ENCODE peak calls at places on chromosomes 5 and 9, in ten cellular contexts. One of them, this sample, is unnamed.

GRCh38 chr9:128180001-128180400 is 11.4 kb downstream of the CIZ1 start:
- DNase-seq in fibroblast of lung: no peak
- DNase-seq in NCI-H1092 treated with DMSO at 0.1 percent for 48 hours: no peak
- DNase-seq in cardiac muscle cell: no peak
- DNase-seq in GDM1: no peak
- DNase-seq in iris pigment epithelial cell: no peak
- DNase-seq in posterior vena cava: no peak
- DNase-seq in CD8-positive, alpha-beta T cell: no peak
- DNase-seq in M059J: no peak
- DNase-seq in posterior cingulate gyrus: no peak
- DNase-seq in this sample: no peak

GRCh38 chr5:156476704-156477103 is 149.7 kb downstream of the SGCD start:
- DNase-seq in M059J: no peak
- DNase-seq in iris pigment epithelial cell: no peak
- DNase-seq in fibroblast of lung: no peak
- DNase-seq in cardiac muscle cell: no peak
- DNase-seq in GDM1: no peak
- DNase-seq in CD8-positive, alpha-beta T cell: no peak
- DNase-seq in NCI-H1092 treated with DMSO at 0.1 percent for 48 hours: no peak
- DNase-seq in posterior cingulate gyrus: no peak
- DNase-seq in posterior vena cava: no peak
- DNase-seq in this sample: no peak

GRCh38 chr5:172362755-172363154 is 79.2 kb upstream of the UBTD2 start:
- DNase-seq in posterior vena cava: no peak
- DNase-seq in NCI-H1092 treated with DMSO at 0.1 percent for 48 hours: no peak
- DNase-seq in GDM1: no peak
- DNase-seq in iris pigment epithelial cell: no peak
- DNase-seq in cardiac muscle cell: no peak
- DNase-seq in posterior cingulate gyrus: no peak
- DNase-seq in fibroblast of lung: no peak
- DNase-seq in CD8-positive, alpha-beta T cell: no peak
- DNase-seq in M059J: no peak
- DNase-seq in this sample: peak

GRCh38 chr9:137436761-137437600 is 4.2 kb downstream of the ENTPD8 start:
- DNase-seq in posterior cingulate gyrus: peak
- DNase-seq in NCI-H1092 treated with DMSO at 0.1 percent for 48 hours: no peak
- DNase-seq in CD8-positive, alpha-beta T cell: no peak
- DNase-seq in iris pigment epithelial cell: no peak
- DNase-seq in cardiac muscle cell: no peak
- DNase-seq in fibroblast of lung: no peak
- DNase-seq in M059J: no peak
- DNase-seq in posterior vena cava: peak
- DNase-seq in GDM1: no peak
- DNase-seq in this sample: no peak

GRCh38 chr5:94691947-94692346 is 73.5 kb downstream of the SLF1 start:
- DNase-seq in cardiac muscle cell: peak
- DNase-seq in CD8-positive, alpha-beta T cell: no peak
- DNase-seq in posterior vena cava: no peak
- DNase-seq in NCI-H1092 treated with DMSO at 0.1 percent for 48 hours: peak
- DNase-seq in fibroblast of lung: peak
- DNase-seq in iris pigment epithelial cell: peak
- DNase-seq in posterior cingulate gyrus: no peak
- DNase-seq in GDM1: no peak
- DNase-seq in M059J: peak
- DNase-seq in this sample: peak

GRCh38 chr9:70498866-70499265 is 84.4 kb upstream of the KLF9 start:
- DNase-seq in cardiac muscle cell: peak
- DNase-seq in GDM1: no peak
- DNase-seq in posterior cingulate gyrus: no peak
- DNase-seq in iris pigment epithelial cell: no peak
- DNase-seq in M059J: no peak
- DNase-seq in CD8-positive, alpha-beta T cell: no peak
- DNase-seq in fibroblast of lung: no peak
- DNase-seq in posterior vena cava: no peak
- DNase-seq in NCI-H1092 treated with DMSO at 0.1 percent for 48 hours: no peak
- DNase-seq in this sample: no peak

GRCh38 chr5:168946363-168946762 is 354.6 kb downstream of the SLIT3 start:
- DNase-seq in iris pigment epithelial cell: no peak
- DNase-seq in M059J: no peak
- DNase-seq in posterior cingulate gyrus: no peak
- DNase-seq in CD8-positive, alpha-beta T cell: no peak
- DNase-seq in NCI-H1092 treated with DMSO at 0.1 percent for 48 hours: peak
- DNase-seq in fibroblast of lung: no peak
- DNase-seq in cardiac muscle cell: peak
- DNase-seq in GDM1: no peak
- DNase-seq in posterior vena cava: no peak
- DNase-seq in this sample: no peak

GRCh38 chr5:157828949-157829639 is 29.9 kb downstream of the CLINT1 start:
- DNase-seq in M059J: peak
- DNase-seq in cardiac muscle cell: no peak
- DNase-seq in NCI-H1092 treated with DMSO at 0.1 percent for 48 hours: no peak
- DNase-seq in GDM1: no peak
- DNase-seq in fibroblast of lung: no peak
- DNase-seq in posterior cingulate gyrus: no peak
- DNase-seq in posterior vena cava: no peak
- DNase-seq in CD8-positive, alpha-beta T cell: no peak
- DNase-seq in iris pigment epithelial cell: peak
- DNase-seq in this sample: no peak

GRCh38 chr9:131696163-131696439 is 43.8 kb downstream of the RAPGEF1 start:
- DNase-seq in CD8-positive, alpha-beta T cell: no peak
- DNase-seq in cardiac muscle cell: no peak
- DNase-seq in GDM1: no peak
- DNase-seq in posterior vena cava: no peak
- DNase-seq in NCI-H1092 treated with DMSO at 0.1 percent for 48 hours: no peak
- DNase-seq in fibroblast of lung: no peak
- DNase-seq in M059J: no peak
- DNase-seq in posterior cingulate gyrus: no peak
- DNase-seq in iris pigment epithelial cell: no peak
- DNase-seq in this sample: no peak

GRCh38 chr9:136494531-136495215 is 11.8 kb upstream of the SEC16A start:
- DNase-seq in M059J: no peak
- DNase-seq in iris pigment epithelial cell: peak
- DNase-seq in cardiac muscle cell: no peak
- DNase-seq in posterior cingulate gyrus: no peak
- DNase-seq in posterior vena cava: no peak
- DNase-seq in fibroblast of lung: no peak
- DNase-seq in NCI-H1092 treated with DMSO at 0.1 percent for 48 hours: no peak
- DNase-seq in GDM1: no peak
- DNase-seq in CD8-positive, alpha-beta T cell: no peak
- DNase-seq in this sample: no peak

GRCh38 chr9:131397100-131397790 is 3.4 kb downstream of the PRRC2B start:
- DNase-seq in M059J: peak
- DNase-seq in fibroblast of lung: no peak
- DNase-seq in GDM1: no peak
- DNase-seq in iris pigment epithelial cell: no peak
- DNase-seq in CD8-positive, alpha-beta T cell: no peak
- DNase-seq in posterior cingulate gyrus: peak
- DNase-seq in posterior vena cava: no peak
- DNase-seq in cardiac muscle cell: no peak
- DNase-seq in NCI-H1092 treated with DMSO at 0.1 percent for 48 hours: no peak
- DNase-seq in this sample: no peak

GRCh38 chr9:121750259-121750714 is 98.9 kb downstream of the DAB2IP start:
- DNase-seq in posterior cingulate gyrus: no peak
- DNase-seq in GDM1: no peak
- DNase-seq in fibroblast of lung: no peak
- DNase-seq in cardiac muscle cell: no peak
- DNase-seq in iris pigment epithelial cell: no peak
- DNase-seq in CD8-positive, alpha-beta T cell: no peak
- DNase-seq in M059J: no peak
- DNase-seq in NCI-H1092 treated with DMSO at 0.1 percent for 48 hours: no peak
- DNase-seq in posterior vena cava: no peak
- DNase-seq in this sample: no peak

GRCh38 chr9:14277202-14277601 is 36.7 kb downstream of the NFIB start:
- DNase-seq in cardiac muscle cell: peak
- DNase-seq in NCI-H1092 treated with DMSO at 0.1 percent for 48 hours: no peak
- DNase-seq in CD8-positive, alpha-beta T cell: no peak
- DNase-seq in M059J: peak
- DNase-seq in iris pigment epithelial cell: peak
- DNase-seq in fibroblast of lung: peak
- DNase-seq in GDM1: no peak
- DNase-seq in posterior cingulate gyrus: no peak
- DNase-seq in posterior vena cava: no peak
- DNase-seq in this sample: peak

GRCh38 chr5:62584395-62584794 is 5.8 kb downstream of the LRRC70 start:
- DNase-seq in posterior vena cava: no peak
- DNase-seq in GDM1: no peak
- DNase-seq in fibroblast of lung: no peak
- DNase-seq in NCI-H1092 treated with DMSO at 0.1 percent for 48 hours: no peak
- DNase-seq in iris pigment epithelial cell: no peak
- DNase-seq in CD8-positive, alpha-beta T cell: no peak
- DNase-seq in M059J: no peak
- DNase-seq in posterior cingulate gyrus: no peak
- DNase-seq in cardiac muscle cell: no peak
- DNase-seq in this sample: no peak

GRCh38 chr9:98010450-98010849 is 27.3 kb downstream of the ANP32B start:
- DNase-seq in M059J: peak
- DNase-seq in posterior vena cava: no peak
- DNase-seq in CD8-positive, alpha-beta T cell: no peak
- DNase-seq in cardiac muscle cell: peak
- DNase-seq in fibroblast of lung: peak
- DNase-seq in posterior cingulate gyrus: no peak
- DNase-seq in GDM1: no peak
- DNase-seq in iris pigment epithelial cell: peak
- DNase-seq in NCI-H1092 treated with DMSO at 0.1 percent for 48 hours: no peak
- DNase-seq in this sample: no peak

GRCh38 chr5:55714339-55714738 is 2.2 kb upstream of the SLC38A9 start:
- DNase-seq in GDM1: no peak
- DNase-seq in cardiac muscle cell: no peak
- DNase-seq in posterior cingulate gyrus: no peak
- DNase-seq in NCI-H1092 treated with DMSO at 0.1 percent for 48 hours: no peak
- DNase-seq in iris pigment epithelial cell: no peak
- DNase-seq in fibroblast of lung: no peak
- DNase-seq in posterior vena cava: no peak
- DNase-seq in CD8-positive, alpha-beta T cell: no peak
- DNase-seq in M059J: peak
- DNase-seq in this sample: no peak

GRCh38 chr5:123429221-123429954 is 6.2 kb upstream of the CEP120 start:
- DNase-seq in fibroblast of lung: no peak
- DNase-seq in posterior cingulate gyrus: no peak
- DNase-seq in GDM1: no peak
- DNase-seq in NCI-H1092 treated with DMSO at 0.1 percent for 48 hours: no peak
- DNase-seq in iris pigment epithelial cell: peak
- DNase-seq in posterior vena cava: no peak
- DNase-seq in CD8-positive, alpha-beta T cell: no peak
- DNase-seq in cardiac muscle cell: peak
- DNase-seq in M059J: no peak
- DNase-seq in this sample: no peak

GRCh38 chr9:132167192-132167591 is 5.3 kb downstream of the NTNG2 start:
- DNase-seq in GDM1: no peak
- DNase-seq in posterior vena cava: no peak
- DNase-seq in cardiac muscle cell: no peak
- DNase-seq in posterior cingulate gyrus: no peak
- DNase-seq in M059J: no peak
- DNase-seq in NCI-H1092 treated with DMSO at 0.1 percent for 48 hours: no peak
- DNase-seq in CD8-positive, alpha-beta T cell: no peak
- DNase-seq in fibroblast of lung: no peak
- DNase-seq in iris pigment epithelial cell: peak
- DNase-seq in this sample: no peak

GRCh38 chr5:44714871-44715580 is 93.7 kb upstream of the MRPS30 start:
- DNase-seq in NCI-H1092 treated with DMSO at 0.1 percent for 48 hours: no peak
- DNase-seq in posterior cingulate gyrus: no peak
- DNase-seq in GDM1: no peak
- DNase-seq in iris pigment epithelial cell: no peak
- DNase-seq in M059J: no peak
- DNase-seq in cardiac muscle cell: no peak
- DNase-seq in posterior vena cava: no peak
- DNase-seq in fibroblast of lung: no peak
- DNase-seq in CD8-positive, alpha-beta T cell: no peak
- DNase-seq in this sample: peak

GRCh38 chr5:135190345-135191083 is 156.5 kb upstream of the PITX1 start:
- DNase-seq in fibroblast of lung: no peak
- DNase-seq in GDM1: no peak
- DNase-seq in CD8-positive, alpha-beta T cell: no peak
- DNase-seq in M059J: no peak
- DNase-seq in posterior cingulate gyrus: peak
- DNase-seq in posterior vena cava: no peak
- DNase-seq in cardiac muscle cell: no peak
- DNase-seq in NCI-H1092 treated with DMSO at 0.1 percent for 48 hours: no peak
- DNase-seq in iris pigment epithelial cell: peak
- DNase-seq in this sample: peak

GRCh38 chr9:99978221-99978620 is 71.8 kb downstream of the STX17 start:
- DNase-seq in M059J: no peak
- DNase-seq in GDM1: no peak
- DNase-seq in cardiac muscle cell: no peak
- DNase-seq in fibroblast of lung: no peak
- DNase-seq in NCI-H1092 treated with DMSO at 0.1 percent for 48 hours: no peak
- DNase-seq in posterior cingulate gyrus: no peak
- DNase-seq in posterior vena cava: no peak
- DNase-seq in CD8-positive, alpha-beta T cell: no peak
- DNase-seq in iris pigment epithelial cell: no peak
- DNase-seq in this sample: no peak

GRCh38 chr5:53438079-53438478 is 42.4 kb upstream of the FST start:
- DNase-seq in NCI-H1092 treated with DMSO at 0.1 percent for 48 hours: no peak
- DNase-seq in fibroblast of lung: no peak
- DNase-seq in M059J: no peak
- DNase-seq in CD8-positive, alpha-beta T cell: no peak
- DNase-seq in cardiac muscle cell: no peak
- DNase-seq in posterior vena cava: no peak
- DNase-seq in GDM1: no peak
- DNase-seq in iris pigment epithelial cell: no peak
- DNase-seq in posterior cingulate gyrus: no peak
- DNase-seq in this sample: no peak

This sample was measured in MG63.